ENCODE peak calls at places on chromosome X, in seven cellular contexts. W, P, M, G, Y, S and I are unnamed samples. For H3K9me3, the result is how much of the 10 kb centered on the place peaks cover.

GRCh38 chrX:49172280-49172780 is 632 bp downstream of the PLP2 start:
- DNase-seq in G (no peak), M (peak), W (peak), P (peak), S (peak), Y (no peak), I (no peak)

GRCh38 chrX:123884809-123885408 is 25.1 kb downstream of the XIAP start:
- DNase-seq in P (peak), S (peak), G (no peak), M (no peak), W (no peak), Y (peak), I (no peak)

GRCh38 chrX:86383681-86384540 is 235.7 kb downstream of the DACH2 start:
- DNase-seq in S (no peak), Y (no peak), W (no peak), P (no peak), M (no peak), G (no peak), I (no peak)

GRCh38 chrX:100649550-100650356 is 5.8 kb downstream of the SRPX2 start:
- DNase-seq in Y (peak), G (no peak), W (peak), S (peak), M (no peak), P (no peak), I (no peak)

GRCh38 chrX:51456246-51456645 is 40.1 kb downstream of the NUDT11 start:
- DNase-seq in W (no peak), G (no peak), M (no peak), S (no peak), Y (no peak), P (peak), I (no peak)

GRCh38 chrX:119762718-119763117 is 4.3 kb downstream of the SOWAHD start:
- DNase-seq in Y (no peak), G (no peak), M (no peak), P (no peak), S (peak), W (no peak), I (no peak)

GRCh38 chrX:119654112-119654531 is 38.8 kb downstream of the SEPTIN6 start:
- DNase-seq in Y (no peak), M (no peak), P (no peak), W (no peak), S (peak), G (no peak), I (no peak)

GRCh38 chrX:108439434-108439883 is at the start of gene COL4A5:
- DNase-seq in W (peak), Y (peak), S (peak), G (no peak), P (no peak), M (peak), I (no peak)

GRCh38 chrX:69299271-69299670 is 134.0 kb upstream of the PJA1 start:
- DNase-seq in M (no peak), W (no peak), P (no peak), G (no peak), Y (no peak), S (no peak), I (no peak)

GRCh38 chrX:11558972-11559371 is 106.7 kb downstream of the ARHGAP6 start:
- DNase-seq in G (peak), M (peak), S (no peak), W (peak), P (peak), Y (peak), I (peak)

GRCh38 chrX:132092439-132093065 is 35.3 kb downstream of the FRMD7 start:
- DNase-seq in W (peak), Y (peak), P (peak), G (peak), S (peak), M (peak), I (peak)

GRCh38 chrX:23525531-23525930 is 141.8 kb upstream of the PRDX4 start:
- DNase-seq in Y (peak), G (no peak), S (no peak), W (no peak), M (peak), P (no peak), I (no peak)

DNA sequence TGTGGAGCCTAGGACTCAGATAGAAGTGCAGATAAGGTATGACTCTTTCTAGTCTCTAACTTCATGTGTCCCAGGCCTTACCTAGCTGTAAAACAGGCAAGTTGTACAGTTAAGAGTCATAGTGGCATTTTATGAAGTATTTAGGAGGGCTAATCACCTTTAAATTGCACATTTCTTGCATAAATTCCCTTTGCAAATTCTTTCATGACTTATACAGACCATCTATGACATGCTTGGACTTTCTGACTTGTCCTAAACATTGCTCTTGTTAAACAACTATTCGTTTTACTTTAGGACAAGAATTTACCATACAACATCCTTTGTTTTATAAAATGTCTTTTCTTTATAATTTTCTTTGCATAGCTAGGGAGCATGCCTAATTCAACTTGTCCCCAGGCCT is 7.8 kb upstream of the RRAGB start:
- DNase-seq in S (no peak), G (no peak), P (peak), M (no peak), Y (no peak), W (no peak), I (no peak)
- H3K9me3 ChIP-seq in S (under half), G (under half), P (under half), M (under half), Y (under half), W (under half), I (under half)

DNA sequence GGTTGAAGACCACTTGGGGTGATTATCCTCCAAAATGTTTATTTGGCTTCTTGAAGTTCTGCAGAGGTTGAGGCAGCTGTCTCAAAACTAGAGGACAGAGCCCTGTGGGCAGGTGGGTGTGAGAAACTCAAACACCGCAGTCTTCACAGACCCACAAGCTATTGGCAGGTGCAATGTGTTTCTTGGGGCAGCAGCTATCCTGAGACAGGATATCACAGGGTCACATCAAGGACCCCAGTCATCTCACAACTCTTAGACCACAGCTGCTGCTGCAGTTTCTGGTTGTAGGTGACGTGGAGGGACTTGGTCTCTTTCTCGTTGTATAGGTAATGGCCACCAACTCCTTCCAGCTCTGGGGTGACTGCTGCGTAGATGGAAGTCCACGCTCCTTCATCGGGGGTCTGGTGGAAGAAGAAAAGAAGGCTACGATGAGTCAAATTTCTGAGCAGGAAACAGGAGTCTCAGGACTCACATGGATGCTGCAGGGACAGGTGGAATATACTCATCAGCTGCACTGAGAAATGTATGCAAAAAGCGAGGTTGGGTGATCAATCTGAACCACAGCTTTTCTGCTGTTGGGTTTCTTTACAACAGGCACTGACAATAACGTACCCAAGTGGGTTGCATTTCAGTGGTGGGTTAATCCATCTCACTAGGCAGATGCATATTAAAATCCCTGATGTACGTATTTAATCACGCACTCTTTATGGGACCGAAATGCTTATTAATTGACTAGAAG is 279.8 kb downstream of the DHRSX start:
- DNase-seq in M (no peak), Y (no peak), P (no peak), W (no peak), S (no peak), G (no peak), I (no peak)
- H3K9me3 ChIP-seq in M (under half), Y (under half), P (under half), W (under half), S (under half), G (under half), I (under half)

DNA sequence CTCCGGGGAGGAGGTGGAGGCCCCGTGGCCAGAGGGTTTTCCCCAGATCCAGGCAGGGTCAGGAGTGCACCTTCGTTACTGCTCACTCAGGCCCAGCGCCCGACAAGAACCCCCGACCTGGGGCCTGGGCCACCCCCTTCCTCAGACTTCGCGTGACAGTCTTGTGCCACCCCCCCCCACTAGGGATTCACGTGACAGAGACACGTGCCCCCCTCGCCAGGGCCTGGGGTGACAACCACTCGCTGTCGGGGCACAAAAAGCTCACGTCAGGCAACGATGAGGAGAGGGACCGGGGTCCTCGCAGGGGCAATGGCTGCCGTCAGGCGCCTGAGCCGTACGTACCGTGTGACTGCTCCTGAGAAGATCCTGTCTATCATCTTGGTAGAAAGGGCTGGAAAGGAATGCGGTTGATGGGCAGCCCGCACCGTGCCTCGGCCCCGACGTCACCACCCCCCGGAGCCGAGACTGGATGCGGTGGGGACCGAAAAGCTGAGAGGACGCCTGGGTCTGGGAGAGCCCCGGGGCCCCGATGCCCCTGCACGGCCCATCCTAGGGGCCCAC is 23.0 kb upstream of the GTPBP6 start:
- DNase-seq in W (no peak), G (no peak), P (no peak), M (no peak), Y (no peak), S (no peak), I (no peak)
- H3K9me3 ChIP-seq in W (under half), G (under half), P (under half), M (under half), Y (under half), S (under half), I (under half)

DNA sequence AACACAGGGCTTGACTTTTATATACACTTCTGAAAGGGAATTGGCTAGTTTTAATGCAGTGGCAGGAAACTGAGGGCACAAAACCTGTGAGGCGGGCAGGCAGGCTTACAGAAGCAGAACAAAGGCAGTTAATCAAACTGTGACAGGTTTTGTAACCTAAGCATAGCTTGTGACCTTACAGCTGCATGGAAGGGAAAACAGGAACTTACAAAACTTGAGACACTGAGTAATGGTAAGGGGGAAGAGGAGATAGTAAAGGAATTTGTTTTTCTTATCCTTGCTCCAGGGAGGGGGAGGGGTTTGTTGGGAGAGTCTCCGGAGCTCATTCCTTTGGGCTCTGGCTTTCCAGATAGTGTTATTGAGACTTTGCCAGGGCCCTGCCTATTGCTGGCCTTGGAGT is 55.6 kb downstream of the SLITRK4 start:
- DNase-seq in Y (no peak), P (no peak), W (no peak), M (no peak), G (no peak), S (no peak), I (no peak)
- H3K9me3 ChIP-seq in Y (under half), P (under half), W (under half), M (under half), G (under half), S (under half), I (under half)